ENCODE peak calls at places on chromosomes 6 and 20, in five cellular contexts. Z is CD4-positive, alpha-beta T cell; U is GM12865; T is endothelial cell of umbilical vein; O is fibroblast of pulmonary artery. I is an unnamed sample.

GRCh38 chr6:107819976-107820551 is 4.0 kb downstream of the SCML4 start:
- DNase-seq in Z (peak; percentile 47), U (no peak), T (no peak), O (no peak), I (no peak)

GRCh38 chr20:7843613-7844012 is 96.6 kb downstream of the HAO1 start:
- DNase-seq in Z (no peak), T (no peak), O (peak; percentile 93), U (no peak), I (peak; percentile 48)

GRCh38 chr6:139109558-139109957 is 25.3 kb upstream of the HECA start:
- DNase-seq in T (peak; percentile 16), U (peak; percentile 78), O (peak; percentile 57), Z (no peak), I (no peak)

GRCh38 chr20:15191082-15191723 is 853.8 kb upstream of the FLRT3 start:
- DNase-seq in O (no peak), T (no peak), Z (no peak), U (no peak), I (no peak)

GRCh38 chr6:52590634-52590985 is 13.8 kb upstream of the TRAM2 start:
- DNase-seq in U (no peak), O (peak; percentile 82), Z (no peak), T (no peak), I (no peak)

GRCh38 chr20:9838378-9839295 is at the start of gene PAK5:
- DNase-seq in T (peak; percentile 26), U (no peak), Z (no peak), O (peak; percentile 18), I (no peak)

GRCh38 chr20:61872371-61872900 is 193.2 kb downstream of the TAF4 start:
- DNase-seq in O (no peak), T (no peak), Z (no peak), U (no peak), I (no peak)

GRCh38 chr6:72296375-72296774 is 325.5 kb upstream of the KCNQ5 start:
- DNase-seq in U (no peak), Z (no peak), T (no peak), O (no peak), I (no peak)

GRCh38 chr20:536426-537012 is 7.1 kb downstream of the CSNK2A1 start:
- DNase-seq in O (no peak), Z (no peak), U (no peak), T (no peak), I (no peak)

GRCh38 chr6:129500958-129501381 is 209.0 kb downstream of the ARHGAP18 start:
- DNase-seq in U (no peak), O (peak; percentile 35), Z (no peak), T (peak; percentile 20), I (no peak)

GRCh38 chr6:104789770-104790190 is 69.9 kb downstream of the HACE1 start:
- DNase-seq in T (peak; percentile 52), U (peak; percentile 51), O (peak; percentile 78), Z (no peak), I (no peak)

GRCh38 chr20:57350086-57350710 is 857 bp upstream of the RAE1 start:
- DNase-seq in U (no peak), O (no peak), Z (no peak), T (no peak), I (no peak)

GRCh38 chr6:99868074-99868702 is 125.8 kb downstream of the MCHR2 start:
- DNase-seq in O (peak; percentile 73), Z (peak; percentile 53), U (peak; percentile 66), T (peak; percentile 67), I (peak; percentile 87)

GRCh38 chr6:118171852-118172251 is 264.8 kb downstream of the SLC35F1 start:
- DNase-seq in O (no peak), T (no peak), U (no peak), Z (no peak), I (no peak)

GRCh38 chr20:57505991-57506390 is 18.9 kb downstream of the CTCFL start:
- DNase-seq in T (no peak), Z (no peak), U (no peak), O (no peak), I (no peak)

GRCh38 chr6:34982424-34982852 is 93.4 kb downstream of the ANKS1A start:
- DNase-seq in U (no peak), T (peak; percentile 22), O (peak; percentile 43), Z (no peak), I (no peak)

GRCh38 chr6:103327079-103327478 is 1532.6 kb downstream of the HACE1 start:
- DNase-seq in Z (no peak), O (no peak), T (no peak), U (no peak), I (no peak)

GRCh38 chr20:63641792-63642517 is 11.3 kb downstream of the STMN3 start:
- DNase-seq in Z (peak; percentile 99), U (peak; percentile 98), T (peak; percentile 57), O (peak; percentile 80), I (peak; percentile 78)

GRCh38 chr6:13787146-13787545 is 27.2 kb downstream of the MCUR1 start:
- DNase-seq in U (no peak), O (peak; percentile 63), Z (no peak), T (peak; percentile 23), I (no peak)

GRCh38 chr20:43799150-43799711 is 72.4 kb upstream of the GTSF1L start:
- DNase-seq in Z (no peak), U (peak; percentile 66), O (peak; percentile 4), T (no peak), I (no peak)

GRCh38 chr6:154995241-154996162 is at the start of gene TIAM2:
- DNase-seq in O (no peak), T (no peak), U (no peak), Z (no peak), I (no peak)

GRCh38 chr6:81194374-81194773 is 558.1 kb downstream of the TENT5A start:
- DNase-seq in U (no peak), O (no peak), T (no peak), Z (no peak), I (no peak)

GRCh38 chr6:163201855-163202254 is 212.7 kb upstream of the QKI start:
- DNase-seq in O (no peak), Z (no peak), T (no peak), U (no peak), I (no peak)

GRCh38 chr20:6381887-6382286 is 259.1 kb upstream of the FERMT1 start:
- DNase-seq in T (peak; percentile 4), Z (no peak), U (no peak), O (peak; percentile 33), I (no peak)

GRCh38 chr20:47487175-47487917 is 14.3 kb upstream of the NCOA3 start:
- DNase-seq in T (peak; percentile 8), O (peak; percentile 40), U (peak; percentile 97), Z (peak; percentile 22), I (no peak)

GRCh38 chr6:133890941-133891813 is 2.3 kb downstream of the TCF21 start:
- DNase-seq in Z (no peak), T (peak; percentile 44), O (peak; percentile 52), U (no peak), I (no peak)

GRCh38 chr6:157514659-157515496 is 133.9 kb downstream of the ZDHHC14 start:
- DNase-seq in U (peak; percentile 7), T (peak; percentile 99), O (peak; percentile 61), Z (no peak), I (no peak)

GRCh38 chr20:4832469-4832868 is 110.8 kb downstream of the PRND start:
- DNase-seq in Z (no peak), T (no peak), U (no peak), O (no peak), I (no peak)

GRCh38 chr20:10965936-10966470 is 292.2 kb upstream of the JAG1 start:
- DNase-seq in Z (no peak), O (peak; percentile 73), U (no peak), T (no peak), I (no peak)

GRCh38 chr6:144820270-144820669 is 535.1 kb downstream of the UTRN start:
- DNase-seq in Z (no peak), O (no peak), T (no peak), U (no peak), I (no peak)

GRCh38 chr6:129009856-129010255 is 126.9 kb downstream of the LAMA2 start:
- DNase-seq in T (no peak), Z (no peak), O (no peak), U (no peak), I (no peak)

GRCh38 chr6:16761469-16762264 is 407 bp upstream of the ATXN1 start:
- DNase-seq in O (peak; percentile 92), Z (peak; percentile 74), T (peak; percentile 89), U (peak; percentile 92), I (peak; percentile 56)
- TF ChIP-seq CTCF in O (no peak), Z (peak; percentile 5), T (peak; percentile 23), U (peak; percentile 41), I (no peak)

GRCh38 chr6:39189915-39190544 is 39.2 kb downstream of the KCNK5 start:
- DNase-seq in O (no peak), T (no peak), Z (no peak), U (peak; percentile 55), I (no peak)
- TF ChIP-seq CTCF in O (no peak), T (no peak), Z (no peak), U (peak; percentile 62), I (no peak)

DNA sequence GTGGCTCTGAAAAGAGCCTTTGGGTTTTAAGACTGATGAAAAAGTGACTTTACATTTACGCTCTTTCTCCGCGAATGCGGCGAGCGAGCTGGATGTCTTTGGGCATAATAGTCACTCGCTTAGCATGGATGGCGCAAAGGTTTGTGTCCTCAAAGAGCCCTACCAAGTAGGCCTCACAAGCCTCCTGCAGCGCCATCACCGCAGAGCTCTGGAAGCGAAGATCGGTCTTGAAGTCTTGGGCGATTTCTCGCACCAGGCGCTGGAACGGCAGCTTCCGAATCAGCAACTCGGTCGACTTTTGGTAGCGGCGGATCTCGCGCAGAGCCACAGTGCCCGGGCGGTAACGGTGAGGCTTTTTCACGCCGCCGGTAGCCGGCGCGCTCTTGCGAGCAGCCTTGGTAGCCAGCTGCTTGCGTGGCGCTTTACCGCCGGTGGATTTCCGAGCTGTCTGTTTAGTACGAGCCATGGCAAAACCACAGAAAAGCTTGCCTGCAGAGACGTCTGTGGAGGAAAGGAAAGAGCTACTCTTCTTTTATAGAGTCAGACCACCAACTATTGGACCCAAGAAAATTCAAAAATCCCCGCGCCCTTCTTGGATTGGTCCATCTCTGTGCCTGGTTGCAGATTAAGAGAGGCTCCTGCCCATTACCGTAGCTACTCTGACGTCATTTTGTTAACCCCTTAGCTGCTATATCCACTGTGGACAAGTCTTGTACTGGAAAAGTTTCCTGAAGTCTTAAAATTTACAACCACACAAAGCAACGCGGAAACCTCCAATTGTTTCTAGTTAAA is 55.4 kb upstream of the HFE start:
- DNase-seq in U (peak; percentile 98), Z (peak; percentile 77), O (peak; percentile 97), T (peak; percentile 96), I (peak; percentile 88)
- TF ChIP-seq CTCF in U (peak; percentile 19), Z (peak; percentile 22), O (peak; percentile 28), T (no peak), I (no peak)

GRCh38 chr6:111772274-111772780 is 100.9 kb downstream of the FYN start:
- DNase-seq in O (no peak), U (no peak), T (no peak), Z (no peak), I (no peak)
- TF ChIP-seq CTCF in O (no peak), U (no peak), T (no peak), Z (no peak), I (no peak)

I was measured in omental fat pad.